ENCODE peak calls at places on chromosomes 16 and 17, in four cellular contexts. P, V, K and U are unnamed samples.

GRCh38 chr17:45847101-45847500 is 2.4 kb downstream of the SPPL2C start:
- DNase-seq in P (no peak), K (no peak), V (no peak), U (no peak)

GRCh38 chr17:34443832-34444469 is 80.9 kb upstream of the CCL1 start:
- DNase-seq in K (peak), P (peak), V (peak), U (peak)

GRCh38 chr16:8846401-8846932 is 22.3 kb downstream of the CARHSP1 start:
- DNase-seq in V (no peak), P (no peak), K (no peak), U (no peak)

GRCh38 chr17:81044764-81045589 is 10.0 kb downstream of the BAIAP2 start:
- DNase-seq in K (peak), P (no peak), V (peak), U (no peak)

GRCh38 chr17:49739662-49740271 is 24.2 kb downstream of the FAM117A start:
- DNase-seq in K (peak), P (no peak), V (peak), U (no peak)

GRCh38 chr17:20123209-20123608 is 114.0 kb downstream of the SPECC1 start:
- DNase-seq in V (no peak), P (no peak), K (no peak), U (no peak)

GRCh38 chr17:47701603-47702002 is 7.6 kb downstream of the TBKBP1 start:
- DNase-seq in P (no peak), V (no peak), K (peak), U (no peak)

GRCh38 chr17:34299918-34300600 is 14.5 kb downstream of the CCL11 start:
- DNase-seq in V (no peak), K (no peak), P (no peak), U (no peak)

GRCh38 chr17:4711671-4712111 is 1.3 kb downstream of the ARRB2 start:
- DNase-seq in K (no peak), P (no peak), V (no peak), U (no peak)

GRCh38 chr16:27727941-27728340 is 178.0 kb downstream of the KATNIP start:
- DNase-seq in V (no peak), K (no peak), P (no peak), U (no peak)

GRCh38 chr16:5354645-5355044 is 257.1 kb upstream of the EEF2KMT start:
- DNase-seq in K (no peak), P (no peak), V (no peak), U (no peak)

GRCh38 chr16:85649978-85650863 is 37.1 kb downstream of the GSE1 start:
- DNase-seq in K (no peak), P (no peak), V (no peak), U (no peak)

GRCh38 chr17:56064506-56064905 is 88.8 kb upstream of the ANKFN1 start:
- DNase-seq in K (no peak), P (no peak), V (no peak), U (peak)

GRCh38 chr17:1070411-1070810 is 73.5 kb downstream of the TIMM22 start:
- DNase-seq in V (no peak), P (no peak), K (no peak), U (no peak)

GRCh38 chr16:66271074-66272060 is 95.1 kb upstream of the CDH5 start:
- DNase-seq in K (no peak), P (no peak), V (no peak), U (no peak)

GRCh38 chr16:53428681-53429080 is 5.6 kb upstream of the RBL2 start:
- DNase-seq in P (no peak), K (no peak), V (no peak), U (no peak)

GRCh38 chr17:79843917-79844815 is 4.9 kb upstream of the CBX4 start:
- DNase-seq in P (peak), K (no peak), V (no peak), U (peak)

GRCh38 chr17:6110592-6110991 is 40.4 kb downstream of the WSCD1 start:
- DNase-seq in V (peak), P (no peak), K (no peak), U (no peak)

GRCh38 chr17:76614912-76615617 is 28.5 kb downstream of the ST6GALNAC1 start:
- DNase-seq in V (no peak), P (no peak), K (no peak), U (no peak)

GRCh38 chr16:7577588-7577987 is 244.9 kb downstream of the RBFOX1 start:
- DNase-seq in V (no peak), K (no peak), P (no peak), U (no peak)

GRCh38 chr17:1714488-1714979 is 4.4 kb upstream of the TLCD2 start:
- DNase-seq in P (peak), V (peak), K (peak), U (peak)

GRCh38 chr16:13376174-13376573 is 474.8 kb downstream of the SHISA9 start:
- DNase-seq in K (no peak), V (no peak), P (no peak), U (no peak)

GRCh38 chr16:55868137-55868536 is 7.0 kb downstream of the CES5A start:
- DNase-seq in P (no peak), K (no peak), V (no peak), U (no peak)

GRCh38 chr17:63996430-63997182 is 1.5 kb upstream of the PRR29 start:
- DNase-seq in K (no peak), P (no peak), V (no peak), U (no peak)

GRCh38 chr16:70529051-70529777 is 5.6 kb downstream of the SF3B3 start:
- DNase-seq in K (peak), V (peak), P (peak), U (no peak)

GRCh38 chr16:78437352-78437968 is 338.0 kb downstream of the WWOX start:
- DNase-seq in V (peak), K (peak), P (peak), U (peak)

GRCh38 chr17:65332375-65332774 is 195.2 kb downstream of the RGS9 start:
- DNase-seq in P (no peak), V (no peak), K (no peak), U (no peak)

GRCh38 chr17:72677714-72678390 is 414.6 kb downstream of the SLC39A11 start:
- DNase-seq in V (no peak), P (no peak), K (no peak), U (no peak)

GRCh38 chr17:69588739-69589334 is 174.3 kb downstream of the MAP2K6 start:
- DNase-seq in P (no peak), K (no peak), V (no peak), U (no peak)

GRCh38 chr16:56560447-56560846 is 4.4 kb upstream of the MT4 start:
- DNase-seq in K (no peak), P (no peak), V (no peak), U (no peak)

GRCh38 chr16:80285089-80285488 is 255.7 kb upstream of the DYNLRB2 start:
- DNase-seq in V (no peak), P (no peak), K (no peak), U (no peak)

GRCh38 chr17:48043171-48043570 is 5.0 kb upstream of the NFE2L1 start:
- DNase-seq in V (no peak), P (no peak), K (no peak), U (no peak)

GRCh38 chr17:74749262-74750038 is 1.0 kb downstream of the NHERF1 start:
- DNase-seq in K (peak), V (no peak), P (no peak), U (no peak)

GRCh38 chr16:46814790-46815189 is 16.2 kb downstream of the C16orf87 start:
- DNase-seq in K (no peak), P (no peak), V (no peak), U (no peak)

GRCh38 chr17:2174471-2175293 is 119.8 kb downstream of the HIC1 start:
- DNase-seq in K (no peak), V (peak), P (no peak), U (no peak)

GRCh38 chr17:20096430-20096829 is 87.3 kb downstream of the SPECC1 start:
- DNase-seq in P (no peak), V (no peak), K (no peak), U (no peak)

DNA sequence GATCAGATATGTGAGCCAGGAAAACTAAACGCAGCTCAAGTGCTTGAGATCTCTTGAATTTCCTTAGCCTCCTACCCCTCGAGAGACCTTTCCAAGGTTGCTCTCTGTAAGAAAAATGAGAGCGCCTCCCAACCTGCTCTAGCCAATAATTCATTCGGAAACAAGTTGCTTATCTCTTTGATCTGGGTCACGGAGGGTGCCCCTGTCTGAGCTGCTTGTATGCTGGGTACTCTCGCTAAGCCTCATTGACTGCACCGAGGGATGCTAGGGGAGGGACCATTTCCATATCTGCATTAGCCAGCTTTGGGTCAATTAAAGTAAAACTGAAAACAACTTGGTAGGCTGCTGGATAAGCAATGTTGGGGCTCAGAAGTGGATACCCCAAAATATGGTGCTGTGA is 70.1 kb upstream of the SHISA6 start:
- DNase-seq in V (no peak), K (no peak), P (no peak), U (no peak)
- TF ChIP-seq NR3C1 in V (no peak), K (no peak), P (no peak), U (no peak)

GRCh38 chr17:60993497-60993896 is 315.8 kb downstream of the BCAS3 start:
- DNase-seq in V (no peak), P (no peak), K (no peak), U (no peak)

GRCh38 chr17:60989846-60990245 is 312.2 kb downstream of the BCAS3 start:
- DNase-seq in V (no peak), P (no peak), K (peak), U (no peak)

DNA sequence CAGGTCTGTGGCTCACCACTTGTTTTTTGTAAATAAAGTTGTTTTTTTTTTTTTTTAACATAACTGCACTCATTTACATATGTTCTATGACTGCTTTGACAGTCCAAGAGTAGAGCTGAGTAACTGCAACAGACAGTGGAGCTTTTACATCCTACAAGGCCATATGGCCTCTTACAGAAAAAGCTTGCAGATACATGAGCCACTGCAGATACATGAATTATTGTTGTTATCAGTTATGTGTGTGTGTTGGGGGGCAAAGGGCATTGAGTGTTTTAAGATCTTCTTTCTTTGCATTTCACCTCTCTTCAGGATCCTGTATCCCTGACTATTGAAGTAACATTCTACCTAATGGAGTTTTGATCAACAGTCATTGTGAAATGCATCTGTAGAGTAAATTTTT is 311.8 kb downstream of the BCAS3 start:
- DNase-seq in P (no peak), K (no peak), V (no peak), U (no peak)
- TF ChIP-seq NR3C1 in P (no peak), K (no peak), V (no peak), U (no peak)

GRCh38 chr16:69260506-69260905 is 50.6 kb upstream of the VPS4A start:
- DNase-seq in P (no peak), K (no peak), V (no peak), U (no peak)

GRCh38 chr16:69260019-69260418 is 51.1 kb upstream of the VPS4A start:
- DNase-seq in K (no peak), V (no peak), P (no peak), U (peak)
- TF ChIP-seq NR3C1 in K (no peak), V (no peak), P (no peak), U (no peak)

GRCh38 chr16:58418601-58419000 is 26.3 kb downstream of the GINS3 start:
- DNase-seq in K (peak), V (no peak), P (no peak), U (no peak)
- TF ChIP-seq NR3C1 in K (no peak), V (no peak), P (no peak), U (no peak)